ENCODE peak calls at places on chromosomes 7 and 10, in four cellular contexts. R is ACHN; A is activated CD4-positive, alpha-beta T cell treated with anti-CD3 and anti-CD28 coated beads for 24 hours; F is GF-D8. S is an unnamed sample.

GRCh38 chr7:80027616-80028173 is 106.9 kb upstream of the GNAI1 start:
- DNase-seq in A (no peak), F (no peak), R (no peak), S (no peak)

GRCh38 chr7:37674534-37674933 is 9.0 kb upstream of the GPR141 start:
- DNase-seq in R (no peak), F (peak), A (no peak), S (no peak)

GRCh38 chr10:126187399-126187798 is 200.9 kb downstream of the ADAM12 start:
- DNase-seq in F (no peak), R (no peak), A (no peak), S (no peak)

GRCh38 chr10:80413152-80413996 is 5.0 kb downstream of the PRXL2A start:
- DNase-seq in R (no peak), A (no peak), F (no peak), S (no peak)

GRCh38 chr10:124296121-124296812 is 122.5 kb downstream of the OAT start:
- DNase-seq in R (peak), F (no peak), A (no peak), S (no peak)

GRCh38 chr10:44411251-44411650 is 26.4 kb upstream of the CXCL12 start:
- DNase-seq in R (no peak), A (no peak), F (no peak), S (no peak)

GRCh38 chr10:70722820-70723424 is 50.6 kb downstream of the ADAMTS14 start:
- DNase-seq in A (no peak), F (no peak), R (peak), S (no peak)

GRCh38 chr7:98555403-98555802 is 61.7 kb upstream of the NPTX2 start:
- DNase-seq in A (no peak), F (no peak), R (no peak), S (no peak)

GRCh38 chr10:95246582-95247051 is 44.2 kb downstream of the PDLIM1 start:
- DNase-seq in F (peak), A (peak), R (peak), S (peak)

GRCh38 chr10:129631011-129631410 is 164.0 kb downstream of the MGMT start:
- DNase-seq in R (no peak), A (no peak), F (no peak), S (no peak)

GRCh38 chr7:96599288-96599936 is 110.2 kb downstream of the SEM1 start:
- DNase-seq in F (no peak), R (no peak), A (no peak), S (no peak)

GRCh38 chr10:69570050-69570816 is 3.0 kb downstream of the NEUROG3 start:
- DNase-seq in A (no peak), R (no peak), F (no peak), S (no peak)

GRCh38 chr10:127524229-127524628 is 24.9 kb upstream of the NPS start:
- DNase-seq in A (no peak), R (peak), F (no peak), S (no peak)

GRCh38 chr7:51229620-51230323 is 86.8 kb downstream of the COBL start:
- DNase-seq in R (no peak), A (no peak), F (no peak), S (no peak)

S was measured in D721Med.